ENCODE peak calls at places on chromosome 9, in seven cellular contexts. X is neural progenitor cell, P is choroid plexus epithelial cell, J is pancreas, I is aorta, D is epithelial cell of esophagus, K is NB4. H is an unnamed sample.

GRCh38 chr9:127158995-127159801 is 36.8 kb upstream of the ANGPTL2 start:
- DNase-seq in J (no peak), I (no peak), K (peak), P (peak), D (peak), X (peak), H (peak)

GRCh38 chr9:13923381-13923780 is 390.6 kb downstream of the NFIB start:
- DNase-seq in I (no peak), J (no peak), K (no peak), P (no peak), D (no peak), X (no peak), H (no peak)

GRCh38 chr9:4359016-4359415 is 59.1 kb upstream of the GLIS3 start:
- DNase-seq in J (no peak), X (no peak), I (no peak), K (no peak), P (no peak), D (no peak), H (no peak)

GRCh38 chr9:136825295-136826187 is 16.7 kb upstream of the AJM1 start:
- DNase-seq in I (peak), K (no peak), D (no peak), J (peak), P (no peak), X (no peak), H (no peak)

GRCh38 chr9:96027271-96028131 is 152.0 kb downstream of the ERCC6L2 start:
- DNase-seq in K (no peak), D (no peak), J (peak), I (no peak), P (no peak), X (peak), H (no peak)

GRCh38 chr9:136133191-136133958 is 14.7 kb upstream of the TMEM250 start:
- DNase-seq in D (peak), X (peak), K (no peak), I (no peak), P (peak), J (peak), H (no peak)

GRCh38 chr9:121652037-121652837 is 803 bp downstream of the DAB2IP start:
- DNase-seq in X (peak), J (peak), D (no peak), K (no peak), P (no peak), I (no peak), H (peak)

GRCh38 chr9:70945301-70945700 is 176.1 kb downstream of the TRPM3 start:
- DNase-seq in J (no peak), K (no peak), P (peak), D (peak), X (no peak), I (no peak), H (no peak)

GRCh38 chr9:101387871-101388506 is 3.2 kb upstream of the BAAT start:
- DNase-seq in D (peak), X (peak), K (peak), J (no peak), I (no peak), P (peak), H (no peak)

GRCh38 chr9:72193478-72193881 is 44.2 kb downstream of the GDA start:
- DNase-seq in K (peak), D (peak), X (peak), P (no peak), J (no peak), I (no peak), H (no peak)

GRCh38 chr9:87515588-87516221 is 18.0 kb downstream of the DAPK1 start:
- DNase-seq in P (peak), I (no peak), X (no peak), J (no peak), K (no peak), D (no peak), H (no peak)

GRCh38 chr9:90331826-90332575 is 310.6 kb downstream of the DIRAS2 start:
- DNase-seq in K (no peak), X (no peak), I (no peak), D (peak), P (peak), J (no peak), H (no peak)

GRCh38 chr9:81557957-81558791 is 131.2 kb downstream of the TLE1 start:
- DNase-seq in K (no peak), P (peak), X (no peak), D (peak), J (no peak), I (no peak), H (no peak)

GRCh38 chr9:9973062-9973461 is 639.7 kb downstream of the PTPRD start:
- DNase-seq in P (no peak), J (no peak), I (no peak), D (no peak), X (peak), K (no peak), H (no peak)

GRCh38 chr9:69355232-69355631 is 30.2 kb downstream of the ENTREP1 start:
- DNase-seq in K (no peak), P (no peak), J (no peak), I (no peak), D (no peak), X (no peak), H (no peak)
- H3K4me3 ChIP-seq in K (no peak), P (no peak), J (no peak), I (no peak), D (no peak), X (no peak), H (no peak)

GRCh38 chr9:19376931-19377330 is 3.1 kb downstream of the RPS6 start:
- DNase-seq in K (no peak), X (no peak), J (no peak), D (no peak), P (no peak), I (no peak), H (no peak)
- H3K4me3 ChIP-seq in K (peak), X (peak), J (peak), D (no peak), P (no peak), I (no peak), H (no peak)

GRCh38 chr9:118192807-118193206 is 488.6 kb downstream of the TLR4 start:
- DNase-seq in J (no peak), K (no peak), X (no peak), D (no peak), P (no peak), I (no peak), H (no peak)

DNA sequence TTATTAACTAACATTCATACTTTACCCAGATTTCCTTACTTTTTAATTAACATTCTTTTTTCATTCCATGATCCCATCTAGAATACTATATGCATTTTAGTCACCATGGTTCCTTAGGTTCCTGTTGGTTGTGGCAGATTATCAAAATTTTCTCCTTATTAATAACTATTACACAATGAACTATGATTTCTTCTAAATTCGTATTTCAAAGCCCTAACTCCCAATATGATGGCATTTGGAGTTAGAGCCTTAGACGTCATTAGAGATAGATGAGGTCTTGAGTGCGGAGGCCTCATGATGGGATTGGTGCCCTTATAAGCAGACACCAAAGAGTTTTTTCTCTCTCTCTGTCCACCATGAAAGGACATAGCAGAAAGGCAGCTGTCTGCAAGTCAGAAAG is 485.4 kb downstream of the TLR4 start:
- DNase-seq in J (no peak), D (no peak), I (no peak), P (no peak), K (no peak), X (no peak), H (no peak)
- H3K4me3 ChIP-seq in J (no peak), D (no peak), I (no peak), P (no peak), K (no peak), X (no peak), H (no peak)

DNA sequence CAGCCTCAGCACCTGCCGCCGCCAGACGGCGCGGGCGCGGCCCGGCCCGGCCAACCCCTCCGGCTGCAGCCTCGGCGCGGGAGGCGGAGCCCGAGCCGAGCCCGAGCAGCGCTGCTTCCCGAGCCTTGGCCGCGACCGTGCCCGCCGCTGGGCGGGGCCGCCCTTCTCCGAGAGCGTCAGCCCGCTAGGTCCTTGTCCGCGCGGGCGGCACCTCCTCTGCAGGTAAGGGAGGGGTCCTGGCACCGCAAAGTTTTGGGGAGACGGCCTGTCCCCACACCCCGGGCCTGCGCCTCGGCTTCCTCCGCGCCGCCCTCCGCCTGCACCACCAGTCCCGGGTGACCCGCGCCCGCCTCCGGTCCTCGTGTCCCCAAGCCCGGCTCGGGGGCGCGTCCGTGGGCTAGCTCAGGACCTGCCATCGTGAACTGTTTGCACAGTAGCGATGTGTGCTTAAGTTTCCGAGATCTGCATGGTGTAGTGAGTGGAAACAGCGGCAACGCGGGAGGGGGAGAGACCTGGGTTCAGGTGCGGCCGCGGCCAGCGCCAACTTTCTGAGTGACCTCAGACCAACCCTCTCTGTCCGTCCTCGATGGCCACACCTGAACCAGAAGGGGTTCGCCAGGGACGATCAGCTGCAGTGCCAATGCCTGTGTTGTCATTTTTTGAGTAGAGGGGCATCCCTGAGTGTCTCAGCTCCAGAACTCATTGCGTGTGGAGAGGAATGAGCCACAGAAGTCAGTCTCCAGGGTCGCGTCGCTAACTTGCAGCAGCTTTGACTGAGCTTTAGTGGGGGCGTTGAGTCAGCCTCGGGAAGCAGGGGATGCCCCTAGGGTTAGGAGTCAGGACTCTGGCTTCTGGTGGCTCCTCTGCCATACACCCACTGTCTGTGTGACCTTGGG is at the start of gene FRMPD1:
- DNase-seq in I (peak), D (peak), X (peak), K (peak), P (peak), J (peak), H (peak)
- H3K4me3 ChIP-seq in I (no peak), D (peak), X (peak), K (no peak), P (peak), J (peak), H (peak)

H was measured in right lobe of liver.